ENCODE peak calls at places on chromosomes 1 and 21, in ten cellular contexts. T is heart right ventricle; X is CD8-positive, alpha-beta T cell; S is cardiac fibroblast; J is psoas muscle; C is WTC11; L is IMR-90; R is progenitor cell of endocrine pancreas; M is AG04449; K is HCT116. D is an unnamed sample.

GRCh38 chr1:27504588-27505419 is 14.8 kb upstream of the WASF2 start:
- DNase-seq in T (peak; percentile 93), X (no peak), S (peak; percentile 44), J (peak; percentile 85), C (peak; percentile 58), L (peak; percentile 49), R (no peak), M (no peak), K (no peak), D (no peak)

GRCh38 chr1:94285026-94285654 is 47.8 kb upstream of the ARHGAP29 start:
- DNase-seq in T (no peak), X (no peak), S (peak; percentile 67), J (no peak), C (no peak), L (peak; percentile 54), R (no peak), M (no peak), K (no peak), D (no peak)

GRCh38 chr21:19913995-19914394 is 1084.2 kb upstream of the NCAM2 start:
- DNase-seq in T (no peak), X (no peak), S (no peak), J (no peak), C (no peak), L (no peak), R (no peak), M (no peak), K (no peak), D (no peak)

GRCh38 chr1:107933736-107934135 is 31.2 kb downstream of the VAV3 start:
- DNase-seq in T (no peak), X (no peak), S (no peak), J (no peak), C (no peak), L (no peak), R (no peak), M (no peak), K (no peak), D (no peak)

GRCh38 chr1:33960496-33960895 is 96.6 kb downstream of the HMGB4 start:
- DNase-seq in T (no peak), X (no peak), S (no peak), J (no peak), C (no peak), L (no peak), R (no peak), M (no peak), K (no peak), D (no peak)

GRCh38 chr1:246587032-246587431 is 20.8 kb downstream of the CNST start:
- DNase-seq in T (no peak), X (no peak), S (peak; percentile 20), J (no peak), C (no peak), L (no peak), R (no peak), M (no peak), K (no peak), D (no peak)

GRCh38 chr1:244705268-244706234 is 52.6 kb downstream of the DESI2 start:
- DNase-seq in T (no peak), X (no peak), S (no peak), J (no peak), C (no peak), L (no peak), R (no peak), M (no peak), K (no peak), D (no peak)

GRCh38 chr1:222546548-222547259 is 1.2 kb downstream of the HHIPL2 start:
- DNase-seq in T (no peak), X (no peak), S (peak; percentile 78), J (no peak), C (no peak), L (peak; percentile 83), R (no peak), M (peak; percentile 45), K (no peak), D (no peak)

GRCh38 chr21:29145354-29145782 is 14.9 kb downstream of the MAP3K7CL start:
- DNase-seq in T (peak; percentile 37), X (no peak), S (peak; percentile 96), J (no peak), C (no peak), L (peak; percentile 95), R (no peak), M (peak; percentile 57), K (no peak), D (no peak)

GRCh38 chr21:31397939-31398338 is 53.9 kb upstream of the TIAM1 start:
- DNase-seq in T (no peak), X (peak; percentile 65), S (no peak), J (no peak), C (no peak), L (no peak), R (no peak), M (no peak), K (no peak), D (no peak)

GRCh38 chr1:1806890-1807289 is 28.6 kb upstream of the NADK start:
- DNase-seq in T (peak; percentile 22), X (no peak), S (no peak), J (no peak), C (no peak), L (peak; percentile 37), R (no peak), M (no peak), K (no peak), D (no peak)

GRCh38 chr1:74513901-74514300 is 1.5 kb upstream of the LRRC53 start:
- DNase-seq in T (no peak), X (no peak), S (no peak), J (no peak), C (no peak), L (no peak), R (no peak), M (no peak), K (no peak), D (no peak)

GRCh38 chr1:159211331-159212136 is 6.9 kb downstream of the ACKR1 start:
- DNase-seq in T (no peak), X (peak; percentile 65), S (peak; percentile 40), J (peak; percentile 33), C (peak; percentile 81), L (peak; percentile 3), R (peak; percentile 48), M (no peak), K (peak; percentile 21), D (peak; percentile 65)

GRCh38 chr1:221543529-221544120 is 198.3 kb downstream of the DUSP10 start:
- DNase-seq in T (no peak), X (no peak), S (peak; percentile 70), J (no peak), C (no peak), L (peak; percentile 54), R (no peak), M (no peak), K (peak; percentile 2), D (no peak)

GRCh38 chr1:212512731-212513559 is 80.2 kb downstream of the NENF start:
- DNase-seq in T (no peak), X (no peak), S (no peak), J (no peak), C (no peak), L (peak; percentile 48), R (no peak), M (no peak), K (peak; percentile 51), D (no peak)

DNA sequence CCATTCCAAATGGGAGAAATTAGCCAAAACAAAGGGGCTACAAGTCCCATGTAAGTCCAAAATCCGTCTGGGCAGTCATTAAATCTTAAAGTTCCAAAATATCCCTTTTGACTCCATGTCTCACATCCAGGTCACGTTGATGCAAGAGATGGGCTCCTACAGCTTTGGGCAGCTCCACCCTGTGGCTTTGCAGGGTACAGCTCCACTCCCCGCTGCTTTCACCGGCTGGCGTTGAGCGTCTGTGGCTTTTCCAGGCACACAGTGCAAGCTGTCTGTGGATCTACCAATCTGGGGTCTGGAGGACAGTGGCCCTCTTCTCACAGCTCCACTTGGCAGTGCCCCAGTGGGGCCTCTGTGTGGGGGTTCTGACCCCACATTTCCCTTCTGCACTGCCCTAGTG is 130.2 kb downstream of the TPR start:
- DNase-seq in T (no peak), X (no peak), S (peak; percentile 53), J (no peak), C (peak; percentile 58), L (no peak), R (no peak), M (no peak), K (no peak), D (no peak)
- TF ChIP-seq CTCF in T (no peak), X (no peak), S (peak; percentile 57), J (peak; percentile 7), C (peak; percentile 33), L (peak; percentile 17), R (peak; percentile 38), M (peak; percentile 10), K (peak; percentile 15), D (no peak)

GRCh38 chr1:219837994-219838294 is 90.4 kb downstream of the SLC30A10 start:
- DNase-seq in T (no peak), X (no peak), S (no peak), J (no peak), C (no peak), L (no peak), R (no peak), M (no peak), K (no peak), D (no peak)
- TF ChIP-seq CTCF in T (no peak), X (no peak), S (no peak), J (no peak), C (no peak), L (no peak), R (no peak), M (no peak), K (no peak), D (peak; percentile 4)

GRCh38 chr1:100459815-100460114 is 78.2 kb upstream of the GPR88 start:
- DNase-seq in T (no peak), X (no peak), S (no peak), J (no peak), C (no peak), L (no peak), R (no peak), M (no peak), K (no peak), D (no peak)
- TF ChIP-seq CTCF in T (no peak), X (no peak), S (no peak), J (no peak), C (peak; percentile 4), L (no peak), R (no peak), M (no peak), K (no peak), D (no peak)

GRCh38 chr1:164515221-164515620 is 43.8 kb upstream of the PBX1 start:
- DNase-seq in T (no peak), X (no peak), S (no peak), J (no peak), C (no peak), L (no peak), R (no peak), M (no peak), K (no peak), D (no peak)

GRCh38 chr1:164515932-164516331 is 43.1 kb upstream of the PBX1 start:
- DNase-seq in T (peak; percentile 5), X (no peak), S (peak; percentile 12), J (no peak), C (no peak), L (no peak), R (no peak), M (no peak), K (no peak), D (no peak)

GRCh38 chr1:164519426-164519825 is 39.6 kb upstream of the PBX1 start:
- DNase-seq in T (no peak), X (no peak), S (no peak), J (no peak), C (no peak), L (no peak), R (no peak), M (no peak), K (no peak), D (no peak)

GRCh38 chr1:164524810-164525209 is 34.2 kb upstream of the PBX1 start:
- DNase-seq in T (no peak), X (no peak), S (peak; percentile 35), J (no peak), C (no peak), L (peak; percentile 4), R (no peak), M (no peak), K (no peak), D (no peak)

GRCh38 chr1:164518692-164519332 is 40.2 kb upstream of the PBX1 start:
- DNase-seq in T (no peak), X (no peak), S (no peak), J (no peak), C (no peak), L (no peak), R (no peak), M (no peak), K (no peak), D (no peak)
- TF ChIP-seq CTCF in T (no peak), X (no peak), S (no peak), J (no peak), C (no peak), L (no peak), R (no peak), M (no peak), K (no peak), D (no peak)